ENCODE peak calls at places on chromosome 9, in seven cellular contexts. L is HepG2, G is A549, U is IMR-90, I is GM12878, M is H1, S is K562. V is an unnamed sample.
A peak's percentile ranks its signal among the peaks of the same experiment; 100 is the strongest.

GRCh38 chr9:36036780-36037579 is at the start of gene RECK:
- DNase-seq in L (peak; percentile 43), G (peak; percentile 85), U (peak; percentile 84), I (no peak), M (peak; percentile 65), S (peak; percentile 73), V (peak; percentile 37)

GRCh38 chr9:129626944-129627297 is 958 bp downstream of the NTMT1 start:
- DNase-seq in L (no peak), G (no peak), U (peak; percentile 92), I (no peak), M (no peak), S (no peak), V (no peak)

GRCh38 chr9:114281421-114282103 is 41.3 kb upstream of the ORM1 start:
- DNase-seq in L (no peak), G (no peak), U (peak; percentile 67), I (no peak), M (no peak), S (no peak), V (no peak)

GRCh38 chr9:22244141-22245011 is 202.2 kb upstream of the DMRTA1 start:
- DNase-seq in L (peak; percentile 26), G (peak; percentile 18), U (peak; percentile 63), I (no peak), M (no peak), S (no peak), V (peak; percentile 40)

GRCh38 chr9:88532320-88532719 is 2.7 kb upstream of the NXNL2 start:
- DNase-seq in L (no peak), G (peak; percentile 73), U (peak; percentile 46), I (no peak), M (peak; percentile 70), S (no peak), V (no peak)

GRCh38 chr9:7174884-7175283 is 417.1 kb downstream of the KDM4C start:
- DNase-seq in L (no peak), G (peak; percentile 18), U (no peak), I (no peak), M (no peak), S (no peak), V (no peak)

GRCh38 chr9:19517202-19517942 is 108.6 kb downstream of the ACER2 start:
- DNase-seq in L (no peak), G (no peak), U (no peak), I (no peak), M (peak; percentile 25), S (peak; percentile 30), V (no peak)

GRCh38 chr9:19994296-19994695 is 205.5 kb upstream of the SLC24A2 start:
- DNase-seq in L (no peak), G (no peak), U (no peak), I (no peak), M (no peak), S (no peak), V (no peak)

GRCh38 chr9:21591221-21592062 is 109.3 kb upstream of the IFNE start:
- DNase-seq in L (peak; percentile 14), G (peak; percentile 74), U (peak; percentile 99), I (no peak), M (peak; percentile 56), S (no peak), V (peak; percentile 94)

GRCh38 chr9:16925426-16925825 is 55.0 kb upstream of the BNC2 start:
- DNase-seq in L (no peak), G (no peak), U (peak; percentile 63), I (no peak), M (no peak), S (no peak), V (no peak)

GRCh38 chr9:22342489-22343217 is 104.0 kb upstream of the DMRTA1 start:
- DNase-seq in L (peak; percentile 27), G (no peak), U (peak; percentile 20), I (no peak), M (no peak), S (no peak), V (no peak)

GRCh38 chr9:88388886-88389617 is 808 bp downstream of the SPIN1 start:
- DNase-seq in L (peak; percentile 66), G (peak; percentile 61), U (peak; percentile 76), I (no peak), M (no peak), S (peak; percentile 68), V (peak; percentile 15)

GRCh38 chr9:114216976-114217375 is 61.6 kb downstream of the COL27A1 start:
- DNase-seq in L (no peak), G (no peak), U (no peak), I (no peak), M (no peak), S (no peak), V (no peak)

GRCh38 chr9:91908293-91908623 is 41.8 kb downstream of the ROR2 start:
- DNase-seq in L (no peak), G (no peak), U (no peak), I (no peak), M (no peak), S (no peak), V (no peak)

GRCh38 chr9:112884086-112884485 is 6.6 kb downstream of the SLC46A2 start:
- DNase-seq in L (no peak), G (no peak), U (peak; percentile 50), I (no peak), M (no peak), S (no peak), V (no peak)

GRCh38 chr9:134358026-134358967 is 32.0 kb downstream of the RXRA start:
- DNase-seq in L (no peak), G (no peak), U (peak; percentile 21), I (no peak), M (no peak), S (no peak), V (no peak)
- TF ChIP-seq CEBPB in L (no peak), G (no peak), U (no peak), I (no peak), M (no peak), S (no peak), V (no peak)

GRCh38 chr9:127417130-127418036 is 6.8 kb upstream of the ZNF79 start:
- DNase-seq in L (no peak), G (no peak), U (peak; percentile 78), I (no peak), M (no peak), S (no peak), V (no peak)
- TF ChIP-seq CEBPB in L (no peak), G (no peak), U (no peak), I (no peak), M (no peak), S (no peak), V (no peak)

GRCh38 chr9:78745331-78745730 is 448.4 kb downstream of the PSAT1 start:
- DNase-seq in L (no peak), G (no peak), U (peak; percentile 37), I (no peak), M (no peak), S (no peak), V (no peak)
- TF ChIP-seq CEBPB in L (no peak), G (no peak), U (no peak), I (no peak), M (no peak), S (no peak), V (no peak)

GRCh38 chr9:4110562-4110961 is 189.3 kb downstream of the GLIS3 start:
- DNase-seq in L (no peak), G (no peak), U (no peak), I (no peak), M (no peak), S (no peak), V (no peak)

GRCh38 chr9:4105183-4105582 is 194.7 kb downstream of the GLIS3 start:
- DNase-seq in L (no peak), G (no peak), U (no peak), I (no peak), M (no peak), S (no peak), V (no peak)

GRCh38 chr9:4108708-4109444 is 191.0 kb downstream of the GLIS3 start:
- DNase-seq in L (no peak), G (no peak), U (no peak), I (no peak), M (no peak), S (no peak), V (no peak)

GRCh38 chr9:4106081-4106491 is 193.8 kb downstream of the GLIS3 start:
- DNase-seq in L (peak; percentile 21), G (no peak), U (no peak), I (no peak), M (no peak), S (no peak), V (no peak)

DNA sequence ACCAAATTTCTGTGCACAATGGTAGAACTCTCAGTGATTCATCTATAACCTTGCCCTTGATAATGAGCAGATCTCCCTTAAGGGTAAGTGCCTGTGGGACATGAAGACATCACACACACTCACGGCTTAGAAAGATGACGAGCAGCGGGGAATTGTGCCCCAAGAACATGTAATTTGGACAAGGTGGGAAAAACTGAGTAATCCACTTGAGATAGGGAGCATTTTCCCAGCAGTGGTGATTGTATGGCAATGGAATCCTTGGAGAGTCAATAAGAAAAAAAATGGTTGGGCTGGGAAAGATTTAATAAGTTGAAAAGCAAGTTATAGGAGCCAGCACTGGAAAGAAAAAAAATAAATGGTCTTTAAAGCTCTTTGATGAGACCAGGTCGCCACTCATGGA is 193.1 kb downstream of the GLIS3 start:
- DNase-seq in L (no peak), G (no peak), U (peak; percentile 58), I (no peak), M (no peak), S (no peak), V (no peak)
- TF ChIP-seq CEBPB in L (no peak), G (no peak), U (no peak), I (no peak), M (no peak), S (no peak), V (no peak)

DNA sequence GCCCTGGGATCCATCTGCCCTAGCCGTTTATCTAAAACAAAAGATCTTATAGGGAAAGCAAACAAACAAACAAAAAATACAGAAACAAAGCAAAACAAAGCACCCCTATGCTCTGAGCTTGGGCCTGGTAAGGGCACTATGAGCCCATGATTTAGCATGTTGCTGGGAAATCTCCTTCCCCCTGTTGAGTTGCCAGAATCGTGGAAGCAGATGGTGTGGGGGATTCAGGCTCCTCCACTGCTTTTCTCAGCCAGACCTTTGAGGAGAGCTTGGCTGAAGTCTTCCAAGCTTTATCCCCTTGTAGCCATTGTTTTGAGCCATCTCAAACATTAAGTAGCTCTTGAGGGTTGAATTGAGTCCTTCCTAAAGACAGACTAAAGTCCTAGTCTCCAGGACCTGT is 29.9 kb downstream of the TMC1 start:
- DNase-seq in L (no peak), G (no peak), U (no peak), I (no peak), M (no peak), S (no peak), V (no peak)
- TF ChIP-seq CEBPB in L (no peak), G (no peak), U (no peak), I (no peak), M (no peak), S (no peak), V (no peak)

DNA sequence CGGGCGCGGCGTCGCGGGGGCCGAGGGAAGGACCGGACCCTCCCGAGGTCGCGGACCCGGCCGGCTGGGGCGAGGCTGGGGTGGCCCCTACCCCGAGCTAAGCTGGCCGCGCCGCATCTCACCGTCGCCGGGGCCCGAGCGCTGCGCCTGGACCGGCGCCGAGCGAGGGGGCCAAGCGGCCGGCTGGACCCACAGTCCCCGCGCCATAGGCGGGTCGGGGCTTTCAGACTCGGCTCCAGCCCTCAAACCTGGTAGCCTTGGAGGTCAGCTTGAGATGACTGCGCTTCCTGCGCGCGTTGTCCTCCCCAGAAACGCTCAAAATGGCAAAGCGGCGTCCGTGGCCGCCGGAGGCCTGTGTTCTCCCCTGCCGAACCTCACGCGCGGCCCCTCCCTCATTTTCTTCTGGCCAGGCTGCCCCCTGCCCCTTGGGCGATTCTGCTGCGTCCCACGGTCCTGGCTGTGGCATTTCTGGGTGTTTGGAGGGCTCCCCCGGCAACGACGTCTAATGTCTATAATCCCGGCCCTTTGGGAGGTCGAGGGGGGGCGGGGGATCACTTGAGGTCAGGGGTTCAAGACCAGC is 8.7 kb upstream of the GRIN1 start:
- DNase-seq in L (no peak), G (no peak), U (no peak), I (no peak), M (no peak), S (peak; percentile 48), V (no peak)
- TF ChIP-seq CEBPB in L (no peak), G (no peak), U (no peak), I (no peak), M (no peak), S (no peak), V (no peak)